ENCODE peak calls at places on chromosomes 12 and 14, in seven cellular contexts. One of them, this sample, is unnamed.

GRCh38 chr12:108972226-108972757 is 48.6 kb downstream of the SVOP start:
- DNase-seq in tibial nerve: no peak
- DNase-seq in stomach: no peak
- DNase-seq in Peyer's patch: no peak
- DNase-seq in transverse colon: no peak
- DNase-seq in body of pancreas: no peak
- DNase-seq in K562: no peak
- DNase-seq in this sample: no peak

GRCh38 chr14:69612014-69612758 is 790 bp downstream of the SUSD6 start:
- DNase-seq in tibial nerve: peak
- DNase-seq in stomach: no peak
- DNase-seq in Peyer's patch: peak
- DNase-seq in transverse colon: peak
- DNase-seq in body of pancreas: peak
- DNase-seq in K562: peak
- DNase-seq in this sample: no peak

GRCh38 chr14:70149766-70150165 is 39.0 kb downstream of the SLC8A3 start:
- DNase-seq in tibial nerve: no peak
- DNase-seq in stomach: no peak
- DNase-seq in Peyer's patch: no peak
- DNase-seq in transverse colon: no peak
- DNase-seq in body of pancreas: no peak
- DNase-seq in K562: no peak
- DNase-seq in this sample: no peak

GRCh38 chr14:91866061-91866460 is 1.3 kb downstream of the TC2N start:
- DNase-seq in tibial nerve: no peak
- DNase-seq in stomach: no peak
- DNase-seq in Peyer's patch: no peak
- DNase-seq in transverse colon: no peak
- DNase-seq in body of pancreas: no peak
- DNase-seq in K562: no peak
- DNase-seq in this sample: no peak

GRCh38 chr14:100604126-100604501 is 16.9 kb upstream of the BEGAIN start:
- DNase-seq in tibial nerve: no peak
- DNase-seq in stomach: no peak
- DNase-seq in Peyer's patch: peak
- DNase-seq in transverse colon: peak
- DNase-seq in body of pancreas: no peak
- DNase-seq in K562: no peak
- DNase-seq in this sample: no peak

GRCh38 chr12:40697566-40698257 is 5.5 kb downstream of the CNTN1 start:
- DNase-seq in tibial nerve: no peak
- DNase-seq in stomach: no peak
- DNase-seq in Peyer's patch: no peak
- DNase-seq in transverse colon: no peak
- DNase-seq in body of pancreas: no peak
- DNase-seq in K562: no peak
- DNase-seq in this sample: no peak

GRCh38 chr12:7638064-7638763 is 27.5 kb downstream of the APOBEC1 start:
- DNase-seq in tibial nerve: no peak
- DNase-seq in stomach: no peak
- DNase-seq in Peyer's patch: no peak
- DNase-seq in transverse colon: no peak
- DNase-seq in body of pancreas: no peak
- DNase-seq in K562: no peak
- DNase-seq in this sample: no peak

GRCh38 chr12:5513406-5513805 is 81.5 kb downstream of the NTF3 start:
- DNase-seq in tibial nerve: no peak
- DNase-seq in stomach: no peak
- DNase-seq in Peyer's patch: no peak
- DNase-seq in transverse colon: no peak
- DNase-seq in body of pancreas: no peak
- DNase-seq in K562: no peak
- DNase-seq in this sample: no peak

GRCh38 chr12:84551373-84551772 is 361.2 kb downstream of the SLC6A15 start:
- DNase-seq in tibial nerve: no peak
- DNase-seq in stomach: no peak
- DNase-seq in Peyer's patch: no peak
- DNase-seq in transverse colon: no peak
- DNase-seq in body of pancreas: no peak
- DNase-seq in K562: no peak
- DNase-seq in this sample: no peak

GRCh38 chr14:30355431-30355913 is 203.5 kb upstream of the G2E3 start:
- DNase-seq in tibial nerve: no peak
- DNase-seq in stomach: no peak
- DNase-seq in Peyer's patch: no peak
- DNase-seq in transverse colon: no peak
- DNase-seq in body of pancreas: no peak
- DNase-seq in K562: no peak
- DNase-seq in this sample: no peak

GRCh38 chr14:96754845-96755184 is 42.4 kb upstream of the VRK1 start:
- DNase-seq in tibial nerve: no peak
- DNase-seq in stomach: no peak
- DNase-seq in Peyer's patch: no peak
- DNase-seq in transverse colon: no peak
- DNase-seq in body of pancreas: no peak
- DNase-seq in K562: no peak
- DNase-seq in this sample: no peak

GRCh38 chr12:109772622-109773321 is 59.1 kb downstream of the FAM222A start:
- DNase-seq in tibial nerve: no peak
- DNase-seq in stomach: no peak
- DNase-seq in Peyer's patch: peak
- DNase-seq in transverse colon: no peak
- DNase-seq in body of pancreas: no peak
- DNase-seq in K562: no peak
- DNase-seq in this sample: no peak

GRCh38 chr12:101866615-101867373 is 10.6 kb upstream of the DRAM1 start:
- DNase-seq in tibial nerve: no peak
- DNase-seq in stomach: no peak
- DNase-seq in Peyer's patch: no peak
- DNase-seq in transverse colon: no peak
- DNase-seq in body of pancreas: no peak
- DNase-seq in K562: no peak
- DNase-seq in this sample: no peak

GRCh38 chr14:105469456-105470162 is 5.0 kb upstream of the CRIP2 start:
- DNase-seq in tibial nerve: no peak
- DNase-seq in stomach: peak
- DNase-seq in Peyer's patch: no peak
- DNase-seq in transverse colon: no peak
- DNase-seq in body of pancreas: peak
- DNase-seq in K562: no peak
- DNase-seq in this sample: no peak

GRCh38 chr14:105470163-105470811 is 4.3 kb upstream of the CRIP2 start:
- DNase-seq in tibial nerve: no peak
- DNase-seq in stomach: no peak
- DNase-seq in Peyer's patch: no peak
- DNase-seq in transverse colon: no peak
- DNase-seq in body of pancreas: no peak
- DNase-seq in K562: no peak
- DNase-seq in this sample: no peak

GRCh38 chr14:105472496-105472991 is 2.1 kb upstream of the CRIP2 start:
- DNase-seq in tibial nerve: no peak
- DNase-seq in stomach: peak
- DNase-seq in Peyer's patch: no peak
- DNase-seq in transverse colon: no peak
- DNase-seq in body of pancreas: peak
- DNase-seq in K562: no peak
- DNase-seq in this sample: no peak

GRCh38 chr14:105471823-105472495 is 2.7 kb upstream of the CRIP2 start:
- DNase-seq in tibial nerve: no peak
- DNase-seq in stomach: no peak
- DNase-seq in Peyer's patch: no peak
- DNase-seq in transverse colon: no peak
- DNase-seq in body of pancreas: no peak
- DNase-seq in K562: no peak
- DNase-seq in this sample: no peak

GRCh38 chr14:105470812-105471771 is 3.5 kb upstream of the CRIP2 start:
- DNase-seq in tibial nerve: no peak
- DNase-seq in stomach: no peak
- DNase-seq in Peyer's patch: no peak
- DNase-seq in transverse colon: no peak
- DNase-seq in body of pancreas: no peak
- DNase-seq in K562: no peak
- DNase-seq in this sample: no peak
- TF ChIP-seq POLR2A in tibial nerve: no peak
- TF ChIP-seq POLR2A in stomach: no peak
- TF ChIP-seq POLR2A in Peyer's patch: no peak
- TF ChIP-seq POLR2A in transverse colon: no peak
- TF ChIP-seq POLR2A in body of pancreas: no peak
- TF ChIP-seq POLR2A in K562: no peak
- TF ChIP-seq POLR2A in this sample: no peak

GRCh38 chr14:21103710-21104447 is 3.0 kb downstream of the TMEM253 start:
- DNase-seq in tibial nerve: peak
- DNase-seq in stomach: peak
- DNase-seq in Peyer's patch: peak
- DNase-seq in transverse colon: peak
- DNase-seq in body of pancreas: peak
- DNase-seq in K562: peak
- DNase-seq in this sample: peak
- TF ChIP-seq POLR2A in tibial nerve: peak
- TF ChIP-seq POLR2A in stomach: peak
- TF ChIP-seq POLR2A in Peyer's patch: no peak
- TF ChIP-seq POLR2A in transverse colon: peak
- TF ChIP-seq POLR2A in body of pancreas: peak
- TF ChIP-seq POLR2A in K562: peak
- TF ChIP-seq POLR2A in this sample: peak

GRCh38 chr14:105019861-105020814 is 745 bp downstream of the CDCA4 start:
- DNase-seq in tibial nerve: no peak
- DNase-seq in stomach: peak
- DNase-seq in Peyer's patch: peak
- DNase-seq in transverse colon: peak
- DNase-seq in body of pancreas: peak
- DNase-seq in K562: peak
- DNase-seq in this sample: no peak

GRCh38 chr14:105020815-105021655 is at the start of gene CDCA4:
- DNase-seq in tibial nerve: peak
- DNase-seq in stomach: peak
- DNase-seq in Peyer's patch: peak
- DNase-seq in transverse colon: peak
- DNase-seq in body of pancreas: peak
- DNase-seq in K562: peak
- DNase-seq in this sample: peak

GRCh38 chr14:105015905-105016304 is 5.0 kb downstream of the CDCA4 start:
- DNase-seq in tibial nerve: no peak
- DNase-seq in stomach: no peak
- DNase-seq in Peyer's patch: no peak
- DNase-seq in transverse colon: no peak
- DNase-seq in body of pancreas: no peak
- DNase-seq in K562: no peak
- DNase-seq in this sample: no peak

GRCh38 chr14:105015242-105015641 is 5.6 kb downstream of the CDCA4 start:
- DNase-seq in tibial nerve: no peak
- DNase-seq in stomach: no peak
- DNase-seq in Peyer's patch: no peak
- DNase-seq in transverse colon: no peak
- DNase-seq in body of pancreas: no peak
- DNase-seq in K562: peak
- DNase-seq in this sample: no peak

DNA sequence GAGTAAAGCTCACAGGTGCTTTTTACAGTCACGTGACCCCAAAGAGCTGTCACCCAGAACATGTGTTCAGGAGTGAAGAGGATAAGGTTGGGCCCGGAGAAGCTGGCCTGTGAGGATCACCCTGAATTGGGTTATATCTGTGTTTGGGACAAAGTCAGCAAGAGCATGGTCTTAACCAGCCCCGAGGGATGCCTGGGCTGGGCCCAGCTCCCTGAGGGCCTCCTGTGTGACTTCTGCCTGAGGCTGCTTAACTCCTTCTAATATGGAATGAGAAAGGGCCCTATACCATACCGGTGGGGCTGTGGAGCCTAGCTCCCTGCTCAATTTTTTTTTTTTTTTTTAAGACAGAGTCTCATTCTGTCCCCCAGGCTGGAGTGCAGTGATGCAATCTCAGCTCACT is 2.5 kb downstream of the CDCA4 start:
- DNase-seq in tibial nerve: no peak
- DNase-seq in stomach: no peak
- DNase-seq in Peyer's patch: no peak
- DNase-seq in transverse colon: no peak
- DNase-seq in body of pancreas: no peak
- DNase-seq in K562: no peak
- DNase-seq in this sample: no peak
- TF ChIP-seq POLR2A in tibial nerve: no peak
- TF ChIP-seq POLR2A in stomach: no peak
- TF ChIP-seq POLR2A in Peyer's patch: no peak
- TF ChIP-seq POLR2A in transverse colon: no peak
- TF ChIP-seq POLR2A in body of pancreas: no peak
- TF ChIP-seq POLR2A in K562: no peak
- TF ChIP-seq POLR2A in this sample: no peak

GRCh38 chr14:103056322-103057027 is 874 bp downstream of the CDC42BPB start:
- DNase-seq in tibial nerve: peak
- DNase-seq in stomach: peak
- DNase-seq in Peyer's patch: peak
- DNase-seq in transverse colon: peak
- DNase-seq in body of pancreas: peak
- DNase-seq in K562: peak
- DNase-seq in this sample: peak
- TF ChIP-seq POLR2A in tibial nerve: no peak
- TF ChIP-seq POLR2A in stomach: no peak
- TF ChIP-seq POLR2A in Peyer's patch: no peak
- TF ChIP-seq POLR2A in transverse colon: no peak
- TF ChIP-seq POLR2A in body of pancreas: no peak
- TF ChIP-seq POLR2A in K562: no peak
- TF ChIP-seq POLR2A in this sample: peak

DNA sequence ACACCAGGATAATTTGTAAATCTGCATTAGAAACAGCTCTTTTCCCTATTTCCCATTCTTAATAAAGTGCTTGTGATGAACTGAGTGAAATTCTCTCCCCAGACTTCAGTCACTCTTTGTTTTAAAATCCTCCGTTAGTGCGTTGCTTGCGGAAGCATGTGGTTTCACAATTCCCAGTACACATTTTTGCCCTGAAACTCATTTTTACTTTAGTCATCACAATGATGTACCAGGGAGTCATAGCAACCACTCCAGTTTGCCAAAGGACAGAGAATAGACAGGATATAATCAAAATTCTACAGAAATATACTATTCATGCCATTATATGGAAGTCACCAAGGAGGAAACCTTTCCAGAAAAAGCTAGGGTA is 57.9 kb downstream of the GPR135 start:
- DNase-seq in tibial nerve: no peak
- DNase-seq in stomach: no peak
- DNase-seq in Peyer's patch: no peak
- DNase-seq in transverse colon: no peak
- DNase-seq in body of pancreas: no peak
- DNase-seq in K562: no peak
- DNase-seq in this sample: no peak
- TF ChIP-seq POLR2A in tibial nerve: no peak
- TF ChIP-seq POLR2A in stomach: no peak
- TF ChIP-seq POLR2A in Peyer's patch: no peak
- TF ChIP-seq POLR2A in transverse colon: no peak
- TF ChIP-seq POLR2A in body of pancreas: no peak
- TF ChIP-seq POLR2A in K562: no peak
- TF ChIP-seq POLR2A in this sample: no peak

GRCh38 chr12:94157891-94158495 is 9.6 kb downstream of the PLXNC1 start:
- DNase-seq in tibial nerve: no peak
- DNase-seq in stomach: no peak
- DNase-seq in Peyer's patch: no peak
- DNase-seq in transverse colon: peak
- DNase-seq in body of pancreas: no peak
- DNase-seq in K562: no peak
- DNase-seq in this sample: no peak
- TF ChIP-seq POLR2A in tibial nerve: no peak
- TF ChIP-seq POLR2A in stomach: no peak
- TF ChIP-seq POLR2A in Peyer's patch: no peak
- TF ChIP-seq POLR2A in transverse colon: no peak
- TF ChIP-seq POLR2A in body of pancreas: no peak
- TF ChIP-seq POLR2A in K562: no peak
- TF ChIP-seq POLR2A in this sample: no peak

This sample was measured in H54.